ENCODE peak calls at places on chromosomes 13 and 19, in four cellular contexts. One of them, this sample, is unnamed.

GRCh38 chr13:80263745-80264513 is 77.0 kb downstream of the SPRY2 start:
- DNase-seq in hepatocyte: no peak
- DNase-seq in head of caudate nucleus: no peak
- DNase-seq in NCI-H1105 treated with DMSO at 0.1 percent for 48 hours: no peak
- DNase-seq in this sample: no peak

GRCh38 chr19:46828484-46828883 is 22.2 kb downstream of the AP2S1 start:
- DNase-seq in hepatocyte: no peak
- DNase-seq in head of caudate nucleus: no peak
- DNase-seq in NCI-H1105 treated with DMSO at 0.1 percent for 48 hours: no peak
- DNase-seq in this sample: no peak

GRCh38 chr13:93628136-93628535 is 401.5 kb downstream of the GPC6 start:
- DNase-seq in hepatocyte: no peak
- DNase-seq in head of caudate nucleus: no peak
- DNase-seq in NCI-H1105 treated with DMSO at 0.1 percent for 48 hours: no peak
- DNase-seq in this sample: no peak

GRCh38 chr13:65784088-65784816 is 1445.9 kb downstream of the PCDH9 start:
- DNase-seq in hepatocyte: no peak
- DNase-seq in head of caudate nucleus: no peak
- DNase-seq in NCI-H1105 treated with DMSO at 0.1 percent for 48 hours: no peak
- DNase-seq in this sample: no peak

GRCh38 chr19:46031781-46032596 is 8.8 kb downstream of the IGFL4 start:
- DNase-seq in hepatocyte: no peak
- DNase-seq in head of caudate nucleus: no peak
- DNase-seq in NCI-H1105 treated with DMSO at 0.1 percent for 48 hours: no peak
- DNase-seq in this sample: no peak

GRCh38 chr19:10624585-10624984 is 768 bp upstream of the SLC44A2 start:
- DNase-seq in hepatocyte: no peak
- DNase-seq in head of caudate nucleus: no peak
- DNase-seq in NCI-H1105 treated with DMSO at 0.1 percent for 48 hours: no peak
- DNase-seq in this sample: no peak

GRCh38 chr13:96093296-96094006 is 3.5 kb downstream of the HS6ST3 start:
- DNase-seq in hepatocyte: no peak
- DNase-seq in head of caudate nucleus: no peak
- DNase-seq in NCI-H1105 treated with DMSO at 0.1 percent for 48 hours: no peak
- DNase-seq in this sample: no peak

GRCh38 chr19:51480590-51480989 is 2.3 kb downstream of the CEACAM18 start:
- DNase-seq in hepatocyte: peak; percentile 38
- DNase-seq in head of caudate nucleus: no peak
- DNase-seq in NCI-H1105 treated with DMSO at 0.1 percent for 48 hours: no peak
- DNase-seq in this sample: no peak

GRCh38 chr13:24985102-24985501 is 110.8 kb upstream of the PABPC3 start:
- DNase-seq in hepatocyte: no peak
- DNase-seq in head of caudate nucleus: no peak
- DNase-seq in NCI-H1105 treated with DMSO at 0.1 percent for 48 hours: no peak
- DNase-seq in this sample: no peak

GRCh38 chr19:3142292-3142670 is 6.4 kb downstream of the GNA15 start:
- DNase-seq in hepatocyte: no peak
- DNase-seq in head of caudate nucleus: no peak
- DNase-seq in NCI-H1105 treated with DMSO at 0.1 percent for 48 hours: no peak
- DNase-seq in this sample: no peak

GRCh38 chr19:1884291-1884718 is 991 bp downstream of the ABHD17A start:
- DNase-seq in hepatocyte: no peak
- DNase-seq in head of caudate nucleus: no peak
- DNase-seq in NCI-H1105 treated with DMSO at 0.1 percent for 48 hours: no peak
- DNase-seq in this sample: no peak

GRCh38 chr19:18090545-18091216 is 3.9 kb upstream of the IL12RB1 start:
- DNase-seq in hepatocyte: no peak
- DNase-seq in head of caudate nucleus: peak; percentile 51
- DNase-seq in NCI-H1105 treated with DMSO at 0.1 percent for 48 hours: no peak
- DNase-seq in this sample: no peak

GRCh38 chr13:112857914-112858490 is 111.0 kb upstream of the MCF2L start:
- DNase-seq in hepatocyte: no peak
- DNase-seq in head of caudate nucleus: no peak
- DNase-seq in NCI-H1105 treated with DMSO at 0.1 percent for 48 hours: no peak
- DNase-seq in this sample: no peak

GRCh38 chr19:39188960-39189359 is 7.8 kb upstream of the NCCRP1 start:
- DNase-seq in hepatocyte: no peak
- DNase-seq in head of caudate nucleus: no peak
- DNase-seq in NCI-H1105 treated with DMSO at 0.1 percent for 48 hours: no peak
- DNase-seq in this sample: no peak

GRCh38 chr13:66339214-66339613 is 890.9 kb downstream of the PCDH9 start:
- DNase-seq in hepatocyte: no peak
- DNase-seq in head of caudate nucleus: no peak
- DNase-seq in NCI-H1105 treated with DMSO at 0.1 percent for 48 hours: no peak
- DNase-seq in this sample: no peak

GRCh38 chr19:21698215-21698614 is 69.2 kb downstream of the ZNF100 start:
- DNase-seq in hepatocyte: peak; percentile 23
- DNase-seq in head of caudate nucleus: no peak
- DNase-seq in NCI-H1105 treated with DMSO at 0.1 percent for 48 hours: no peak
- DNase-seq in this sample: no peak

GRCh38 chr19:19062454-19063182 is 1.2 kb upstream of the SLC25A42 start:
- DNase-seq in hepatocyte: no peak
- DNase-seq in head of caudate nucleus: peak; percentile 80
- DNase-seq in NCI-H1105 treated with DMSO at 0.1 percent for 48 hours: no peak
- DNase-seq in this sample: no peak

GRCh38 chr13:83765796-83766195 is 116.5 kb downstream of the SLITRK1 start:
- DNase-seq in hepatocyte: no peak
- DNase-seq in head of caudate nucleus: no peak
- DNase-seq in NCI-H1105 treated with DMSO at 0.1 percent for 48 hours: no peak
- DNase-seq in this sample: no peak

GRCh38 chr19:16737909-16738308 is 18.3 kb downstream of the NWD1 start:
- DNase-seq in hepatocyte: peak; percentile 47
- DNase-seq in head of caudate nucleus: no peak
- DNase-seq in NCI-H1105 treated with DMSO at 0.1 percent for 48 hours: peak; percentile 76
- DNase-seq in this sample: no peak

GRCh38 chr19:17762505-17763229 is 11.4 kb downstream of the FCHO1 start:
- DNase-seq in hepatocyte: no peak
- DNase-seq in head of caudate nucleus: peak; percentile 65
- DNase-seq in NCI-H1105 treated with DMSO at 0.1 percent for 48 hours: no peak
- DNase-seq in this sample: no peak

GRCh38 chr13:21079761-21080730 is 18.7 kb upstream of the LATS2 start:
- DNase-seq in hepatocyte: no peak
- DNase-seq in head of caudate nucleus: no peak
- DNase-seq in NCI-H1105 treated with DMSO at 0.1 percent for 48 hours: peak; percentile 74
- DNase-seq in this sample: no peak

GRCh38 chr13:44191504-44192171 is 182.0 kb upstream of the SERP2 start:
- DNase-seq in hepatocyte: peak; percentile 61
- DNase-seq in head of caudate nucleus: peak; percentile 26
- DNase-seq in NCI-H1105 treated with DMSO at 0.1 percent for 48 hours: peak; percentile 13
- DNase-seq in this sample: no peak

GRCh38 chr19:55986487-55986886 is at the start of gene NLRP5:
- DNase-seq in hepatocyte: no peak
- DNase-seq in head of caudate nucleus: no peak
- DNase-seq in NCI-H1105 treated with DMSO at 0.1 percent for 48 hours: peak; percentile 7
- DNase-seq in this sample: no peak

GRCh38 chr19:57465680-57466381 is 8.9 kb upstream of the VN1R1 start:
- DNase-seq in hepatocyte: no peak
- DNase-seq in head of caudate nucleus: no peak
- DNase-seq in NCI-H1105 treated with DMSO at 0.1 percent for 48 hours: peak; percentile 62
- DNase-seq in this sample: no peak

GRCh38 chr13:24875566-24875965 is 111.6 kb downstream of the RNF17 start:
- DNase-seq in hepatocyte: no peak
- DNase-seq in head of caudate nucleus: no peak
- DNase-seq in NCI-H1105 treated with DMSO at 0.1 percent for 48 hours: no peak
- DNase-seq in this sample: no peak

GRCh38 chr19:17957149-17957849 is 9.6 kb upstream of the KCNN1 start:
- DNase-seq in hepatocyte: no peak
- DNase-seq in head of caudate nucleus: no peak
- DNase-seq in NCI-H1105 treated with DMSO at 0.1 percent for 48 hours: no peak
- DNase-seq in this sample: no peak

GRCh38 chr13:30720470-30720869 is 14.9 kb upstream of the ALOX5AP start:
- DNase-seq in hepatocyte: no peak
- DNase-seq in head of caudate nucleus: no peak
- DNase-seq in NCI-H1105 treated with DMSO at 0.1 percent for 48 hours: no peak
- DNase-seq in this sample: no peak

GRCh38 chr13:101875717-101876393 is 423.4 kb downstream of the ITGBL1 start:
- DNase-seq in hepatocyte: peak; percentile 41
- DNase-seq in head of caudate nucleus: no peak
- DNase-seq in NCI-H1105 treated with DMSO at 0.1 percent for 48 hours: peak; percentile 78
- DNase-seq in this sample: no peak

GRCh38 chr19:58563034-58563573 is 4.7 kb upstream of the UBE2M start:
- DNase-seq in hepatocyte: peak; percentile 8
- DNase-seq in head of caudate nucleus: no peak
- DNase-seq in NCI-H1105 treated with DMSO at 0.1 percent for 48 hours: no peak
- DNase-seq in this sample: peak; percentile 37

GRCh38 chr13:51781246-51782022 is 22.5 kb downstream of the DHRS12 start:
- DNase-seq in hepatocyte: peak; percentile 44
- DNase-seq in head of caudate nucleus: no peak
- DNase-seq in NCI-H1105 treated with DMSO at 0.1 percent for 48 hours: no peak
- DNase-seq in this sample: no peak

GRCh38 chr13:99566125-99567083 is 65.1 kb downstream of the TM9SF2 start:
- DNase-seq in hepatocyte: no peak
- DNase-seq in head of caudate nucleus: no peak
- DNase-seq in NCI-H1105 treated with DMSO at 0.1 percent for 48 hours: no peak
- DNase-seq in this sample: no peak

GRCh38 chr13:42247883-42248282 is 24.1 kb upstream of the AKAP11 start:
- DNase-seq in hepatocyte: no peak
- DNase-seq in head of caudate nucleus: no peak
- DNase-seq in NCI-H1105 treated with DMSO at 0.1 percent for 48 hours: no peak
- DNase-seq in this sample: no peak

GRCh38 chr19:7610491-7611240 is 15.0 kb downstream of the CAMSAP3 start:
- DNase-seq in hepatocyte: no peak
- DNase-seq in head of caudate nucleus: no peak
- DNase-seq in NCI-H1105 treated with DMSO at 0.1 percent for 48 hours: no peak
- DNase-seq in this sample: no peak

GRCh38 chr13:70347947-70348620 is 239.8 kb upstream of the KLHL1 start:
- DNase-seq in hepatocyte: no peak
- DNase-seq in head of caudate nucleus: no peak
- DNase-seq in NCI-H1105 treated with DMSO at 0.1 percent for 48 hours: no peak
- DNase-seq in this sample: no peak

GRCh38 chr13:33497146-33497845 is 211.7 kb upstream of the STARD13 start:
- DNase-seq in hepatocyte: no peak
- DNase-seq in head of caudate nucleus: no peak
- DNase-seq in NCI-H1105 treated with DMSO at 0.1 percent for 48 hours: no peak
- DNase-seq in this sample: no peak